ENCODE peak calls at places on chromosomes 11 and 22, in eight cellular contexts. K, Y, N, C, L, I, O and Q are unnamed samples.

GRCh38 chr11:10382518-10382917 is 72.5 kb upstream of the AMPD3 start:
- DNase-seq in O (peak; percentile 48), L (peak; percentile 64), K (no peak), I (peak; percentile 72), Y (peak; percentile 80), N (no peak), C (no peak), Q (no peak)

GRCh38 chr11:118217575-118217974 is 7.2 kb downstream of the JAML start:
- DNase-seq in N (no peak), Y (peak; percentile 60), K (no peak), L (no peak), O (no peak), I (no peak), C (no peak), Q (no peak)

GRCh38 chr11:102850973-102851745 is 7.8 kb upstream of the MMP3 start:
- DNase-seq in K (peak; percentile 2), L (peak; percentile 9), N (peak; percentile 16), O (no peak), C (peak; percentile 27), I (no peak), Y (no peak), Q (peak; percentile 88)

GRCh38 chr11:126529037-126529436 is 173.6 kb downstream of the ST3GAL4 start:
- DNase-seq in Y (no peak), O (no peak), I (peak; percentile 32), C (no peak), K (no peak), L (no peak), N (no peak), Q (no peak)

GRCh38 chr22:29344137-29344536 is 28.6 kb upstream of the RASL10A start:
- DNase-seq in C (peak; percentile 87), I (no peak), L (peak; percentile 28), Y (no peak), K (peak; percentile 88), O (peak; percentile 79), N (peak; percentile 90), Q (peak; percentile 96)

GRCh38 chr11:65491614-65492386 is 7.0 kb upstream of the MALAT1 start:
- DNase-seq in O (peak; percentile 88), N (peak; percentile 88), K (peak; percentile 94), C (peak; percentile 95), I (no peak), L (peak; percentile 96), Y (no peak), Q (peak; percentile 94)

GRCh38 chr11:119474682-119475596 is 52.0 kb upstream of the THY1 start:
- DNase-seq in N (peak; percentile 83), K (peak; percentile 82), C (peak; percentile 80), L (peak; percentile 62), Y (peak; percentile 81), I (peak; percentile 87), O (no peak), Q (peak; percentile 65)

GRCh38 chr11:31815743-31816466 is 4.8 kb upstream of the PAX6 start:
- DNase-seq in Y (no peak), K (no peak), I (peak; percentile 63), O (no peak), C (no peak), N (no peak), L (no peak), Q (no peak)

GRCh38 chr22:36853407-36854099 is 7.3 kb upstream of the NCF4 start:
- DNase-seq in O (peak; percentile 88), N (peak; percentile 72), K (peak; percentile 60), I (peak; percentile 90), L (peak; percentile 61), C (peak; percentile 57), Y (peak; percentile 97), Q (peak; percentile 22)

GRCh38 chr22:36252754-36253522 is at the start of gene APOL1:
- DNase-seq in I (no peak), K (peak; percentile 39), Y (no peak), L (peak; percentile 19), C (peak; percentile 23), N (no peak), O (no peak), Q (no peak)

GRCh38 chr22:36998620-36999351 is 20.5 kb downstream of the TST start:
- DNase-seq in O (no peak), L (no peak), I (peak; percentile 71), C (no peak), K (no peak), N (peak; percentile 21), Y (no peak), Q (no peak)

GRCh38 chr11:6843670-6844069 is 1.8 kb upstream of the OR10A5 start:
- DNase-seq in N (no peak), I (no peak), Y (no peak), L (no peak), K (no peak), C (no peak), O (no peak), Q (no peak)

GRCh38 chr11:66112640-66113098 is 42.6 kb downstream of the PACS1 start:
- DNase-seq in Y (peak; percentile 69), I (no peak), C (peak; percentile 85), O (no peak), L (peak; percentile 70), N (peak; percentile 84), K (peak; percentile 84), Q (peak; percentile 71)

GRCh38 chr11:83069441-83070043 is 2.2 kb downstream of the RAB30 start:
- DNase-seq in O (no peak), K (no peak), Y (peak; percentile 67), L (no peak), I (no peak), N (peak; percentile 12), C (no peak), Q (peak; percentile 8)

GRCh38 chr11:48063424-48063978 is 83.1 kb downstream of the PTPRJ start:
- DNase-seq in I (no peak), Y (no peak), N (peak; percentile 95), O (no peak), L (peak; percentile 78), C (peak; percentile 93), K (peak; percentile 95), Q (peak; percentile 97)

DNA sequence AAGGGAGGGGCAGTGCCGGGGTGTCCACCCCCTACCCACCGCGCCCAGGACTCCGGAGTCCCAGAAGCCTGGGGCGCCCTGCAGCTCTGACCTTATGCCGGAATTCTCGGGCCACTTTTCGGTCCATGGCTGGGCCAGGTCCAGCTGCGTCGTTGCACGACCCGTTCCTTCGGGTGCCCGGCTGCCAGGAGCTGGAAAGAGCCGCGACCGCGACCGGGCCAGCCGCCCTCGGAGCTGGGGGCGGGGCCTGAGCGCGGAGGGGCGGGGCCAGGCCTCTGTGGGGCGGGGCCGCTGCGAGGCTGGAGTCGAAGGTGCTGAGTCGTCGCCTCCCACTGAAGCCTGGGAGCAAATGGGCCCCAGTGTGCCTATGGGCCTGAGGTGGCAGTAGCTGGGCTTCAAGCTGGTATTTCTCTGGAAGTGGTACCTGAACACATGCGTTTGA is at the start of gene USH1C:
- DNase-seq in C (no peak), K (no peak), L (peak; percentile 44), N (no peak), I (peak; percentile 97), O (no peak), Y (no peak), Q (no peak)
- H3K4me3 ChIP-seq in C (no peak within 1 kb of the TSS), K (no peak within 1 kb of the TSS), L (peak within 1 kb of the TSS; percentile 53), N (peak within 1 kb of the TSS; percentile 8), I (peak within 1 kb of the TSS; percentile 61), O (no peak within 1 kb of the TSS), Y (no peak within 1 kb of the TSS), Q (no peak within 1 kb of the TSS)

DNA sequence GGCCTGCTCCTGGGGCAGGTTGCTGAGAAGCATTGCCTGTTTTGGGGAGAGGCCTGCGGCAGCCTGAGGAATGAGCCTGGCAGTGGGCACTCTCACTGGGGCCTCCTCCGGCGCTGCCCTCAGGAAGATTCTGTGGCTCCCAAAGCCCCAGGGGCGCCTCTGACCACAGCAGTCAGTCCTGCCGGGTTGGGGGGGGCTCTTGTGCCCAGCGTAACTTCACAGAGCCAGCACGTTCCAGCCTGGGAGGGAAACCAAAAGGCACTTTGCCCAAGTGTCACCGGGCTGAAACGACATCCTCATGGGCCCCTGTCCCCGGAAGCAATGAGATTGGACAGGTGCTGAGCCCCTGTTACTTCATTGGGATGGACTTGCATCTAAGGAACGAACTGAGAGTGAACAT is 4.3 kb upstream of the LRP5 start:
- DNase-seq in O (no peak), K (no peak), C (no peak), L (no peak), I (peak; percentile 45), Y (no peak), N (no peak), Q (no peak)
- H3K4me3 ChIP-seq in O (no peak overlapping the region), K (no peak overlapping the region), C (no peak overlapping the region), L (no peak overlapping the region), I (no peak overlapping the region), Y (no peak overlapping the region), N (no peak overlapping the region), Q (no peak overlapping the region)

GRCh38 chr22:43465291-43466015 is 53.6 kb downstream of the MPPED1 start:
- DNase-seq in C (no peak), N (no peak), Y (no peak), L (no peak), O (no peak), K (no peak), I (no peak), Q (no peak)

GRCh38 chr22:43466710-43467109 is 54.9 kb downstream of the MPPED1 start:
- DNase-seq in O (no peak), L (no peak), C (no peak), N (no peak), I (no peak), K (no peak), Y (no peak), Q (no peak)

GRCh38 chr22:43464809-43465208 is 53.0 kb downstream of the MPPED1 start:
- DNase-seq in L (no peak), O (no peak), K (no peak), N (no peak), Y (no peak), I (no peak), C (no peak), Q (no peak)

GRCh38 chr22:43467571-43467970 is 55.8 kb downstream of the MPPED1 start:
- DNase-seq in L (no peak), N (no peak), Y (no peak), K (no peak), I (peak; percentile 10), C (no peak), O (no peak), Q (no peak)

GRCh38 chr22:43467171-43467570 is 55.4 kb downstream of the MPPED1 start:
- DNase-seq in O (no peak), L (no peak), I (peak; percentile 19), K (no peak), Y (no peak), C (no peak), N (no peak), Q (no peak)
- H3K4me3 ChIP-seq in O (no peak overlapping the region), L (no peak overlapping the region), I (no peak overlapping the region), K (no peak overlapping the region), Y (no peak overlapping the region), C (no peak overlapping the region), N (no peak overlapping the region), Q (no peak overlapping the region)

DNA sequence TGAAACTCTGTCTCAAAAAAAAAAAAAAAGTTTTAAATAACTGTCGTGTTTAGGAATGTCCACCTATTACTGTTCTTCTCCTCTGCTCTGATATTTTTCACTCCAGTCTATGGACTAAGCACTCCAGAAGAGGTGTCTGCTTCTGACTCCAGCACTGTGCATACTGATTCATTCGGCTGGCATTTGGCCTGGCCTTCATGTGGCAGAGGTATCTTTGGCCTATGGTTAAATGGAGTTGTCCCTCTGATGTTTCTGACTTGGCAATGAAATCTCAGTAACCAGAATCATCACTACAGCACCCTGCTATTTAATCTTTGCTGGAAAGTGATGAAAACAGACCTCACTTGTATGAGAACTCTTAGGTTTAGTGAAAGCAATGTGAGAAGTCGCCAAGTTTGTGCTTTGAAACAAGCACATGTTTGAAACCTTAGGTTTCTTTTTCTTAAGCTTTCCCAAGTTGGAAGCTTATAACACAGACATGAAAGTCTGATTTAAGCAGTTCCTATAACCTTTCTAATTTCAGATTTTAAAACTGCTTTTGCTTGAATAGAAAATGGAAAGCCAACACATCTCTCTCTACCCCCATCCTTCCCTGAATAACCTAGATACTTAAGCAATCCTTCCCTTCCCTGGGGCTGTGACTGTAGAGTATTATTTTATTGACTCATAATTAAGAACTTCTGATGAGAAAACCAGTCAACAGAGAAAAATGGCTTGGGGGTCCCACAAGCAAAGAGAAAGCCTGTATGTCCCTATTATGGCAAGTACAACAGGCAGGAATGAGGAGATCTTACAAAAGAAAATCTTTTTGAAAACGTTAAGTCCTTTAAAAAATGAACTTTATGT is 155.0 kb downstream of the MAML2 start:
- DNase-seq in K (peak; percentile 91), C (peak; percentile 80), Y (no peak), N (peak; percentile 91), I (no peak), L (peak; percentile 26), O (no peak), Q (peak; percentile 92)
- H3K4me3 ChIP-seq in K (no peak overlapping the region), C (no peak overlapping the region), Y (no peak overlapping the region), N (no peak overlapping the region), I (no peak overlapping the region), L (no peak overlapping the region), O (no peak overlapping the region), Q (no peak overlapping the region)